ENCODE peak calls at places on chromosomes 7 and 10, in nine cellular contexts. E is T-helper 2 cell, W is NAMALWA, Z is cardiac muscle cell, O is aorta, I is NCI-H524, S is PC-3, U is RWPE1, T is mucosa of gallbladder. H is an unnamed sample.

GRCh38 chr10:77287647-77288120 is 349.9 kb downstream of the KCNMA1 start:
- DNase-seq in E (no peak), W (no peak), Z (peak), O (no peak), I (no peak), S (peak), U (no peak), T (no peak), H (peak)

GRCh38 chr10:43892062-43892765 is 243.5 kb upstream of the ZNF32 start:
- DNase-seq in E (no peak), W (no peak), Z (peak), O (no peak), I (no peak), S (peak), U (no peak), T (no peak), H (no peak)

GRCh38 chr7:50851891-50852290 is 69.2 kb upstream of the GRB10 start:
- DNase-seq in E (no peak), W (no peak), Z (no peak), O (no peak), I (no peak), S (no peak), U (no peak), T (no peak), H (no peak)

GRCh38 chr7:3780525-3780924 is 479.5 kb downstream of the SDK1 start:
- DNase-seq in E (no peak), W (no peak), Z (no peak), O (no peak), I (no peak), S (no peak), U (no peak), T (no peak), H (no peak)

GRCh38 chr7:2800923-2801682 is 43.0 kb downstream of the GNA12 start:
- DNase-seq in E (no peak), W (no peak), Z (no peak), O (no peak), I (no peak), S (peak), U (no peak), T (no peak), H (no peak)

GRCh38 chr10:44397476-44398225 is 12.8 kb upstream of the CXCL12 start:
- DNase-seq in E (no peak), W (no peak), Z (no peak), O (no peak), I (no peak), S (peak), U (no peak), T (no peak), H (no peak)

GRCh38 chr7:75734586-75735047 is 4.1 kb downstream of the HIP1 start:
- DNase-seq in E (no peak), W (no peak), Z (peak), O (no peak), I (no peak), S (no peak), U (no peak), T (no peak), H (no peak)

GRCh38 chr10:128047991-128048826 is 78.0 kb downstream of the MKI67 start:
- DNase-seq in E (peak), W (peak), Z (peak), O (peak), I (no peak), S (peak), U (peak), T (no peak), H (no peak)

GRCh38 chr7:93442478-93443224 is 131.9 kb downstream of the CALCR start:
- DNase-seq in E (no peak), W (peak), Z (peak), O (no peak), I (peak), S (peak), U (peak), T (no peak), H (peak)

GRCh38 chr7:44853391-44853790 is 5.5 kb upstream of the H2AZ2 start:
- DNase-seq in E (no peak), W (no peak), Z (peak), O (no peak), I (no peak), S (no peak), U (no peak), T (no peak), H (no peak)

GRCh38 chr7:63047546-63047945 is 951.1 kb upstream of the ZNF722 start:
- DNase-seq in E (no peak), W (no peak), Z (no peak), O (no peak), I (no peak), S (no peak), U (no peak), T (no peak), H (no peak)

GRCh38 chr10:28411648-28412047 is 108.8 kb upstream of the MPP7 start:
- DNase-seq in E (no peak), W (no peak), Z (no peak), O (no peak), I (no peak), S (peak), U (peak), T (no peak), H (no peak)

GRCh38 chr7:129825554-129826267 is 127.0 kb downstream of the UBE2H start:
- DNase-seq in E (peak), W (peak), Z (peak), O (peak), I (peak), S (peak), U (peak), T (peak), H (peak)

GRCh38 chr7:51121945-51122425 is 194.6 kb downstream of the COBL start:
- DNase-seq in E (no peak), W (no peak), Z (peak), O (no peak), I (no peak), S (no peak), U (no peak), T (no peak), H (no peak)

H was measured in NCI-H1694 treated with DMSO at 0.1 percent for 48 hours.